ENCODE peak calls at places on chromosomes 6 and 20, in seven cellular contexts. One of them, this sample, is unnamed.

GRCh38 chr6:79824231-79824630 is 123.1 kb downstream of the ELOVL4 start:
- DNase-seq in astrocyte of the spinal cord: no peak
- DNase-seq in hepatocyte: no peak
- DNase-seq in adrenal gland: no peak
- DNase-seq in fibroblast of the aortic adventitia: no peak
- DNase-seq in cardiac muscle cell: no peak
- DNase-seq in HCT116: no peak
- DNase-seq in this sample: no peak

GRCh38 chr6:100658486-100658885 is 193.8 kb upstream of the SIM1 start:
- DNase-seq in astrocyte of the spinal cord: no peak
- DNase-seq in hepatocyte: no peak
- DNase-seq in adrenal gland: no peak
- DNase-seq in fibroblast of the aortic adventitia: no peak
- DNase-seq in cardiac muscle cell: no peak
- DNase-seq in HCT116: no peak
- DNase-seq in this sample: no peak

GRCh38 chr6:136077834-136078576 is 172.1 kb downstream of the MTFR2 start:
- DNase-seq in astrocyte of the spinal cord: peak; percentile 91
- DNase-seq in hepatocyte: no peak
- DNase-seq in adrenal gland: peak; percentile 46
- DNase-seq in fibroblast of the aortic adventitia: peak; percentile 100
- DNase-seq in cardiac muscle cell: peak; percentile 95
- DNase-seq in HCT116: no peak
- DNase-seq in this sample: no peak

GRCh38 chr6:16274519-16275229 is 36.3 kb downstream of the GMPR start:
- DNase-seq in astrocyte of the spinal cord: no peak
- DNase-seq in hepatocyte: no peak
- DNase-seq in adrenal gland: no peak
- DNase-seq in fibroblast of the aortic adventitia: no peak
- DNase-seq in cardiac muscle cell: no peak
- DNase-seq in HCT116: no peak
- DNase-seq in this sample: no peak

GRCh38 chr6:134317471-134318131 is at the start of gene SGK1:
- DNase-seq in astrocyte of the spinal cord: peak; percentile 56
- DNase-seq in hepatocyte: peak; percentile 43
- DNase-seq in adrenal gland: peak; percentile 53
- DNase-seq in fibroblast of the aortic adventitia: peak; percentile 62
- DNase-seq in cardiac muscle cell: peak; percentile 76
- DNase-seq in HCT116: no peak
- DNase-seq in this sample: no peak

GRCh38 chr20:57266251-57267157 is at the start of gene BMP7:
- DNase-seq in astrocyte of the spinal cord: peak; percentile 5
- DNase-seq in hepatocyte: peak; percentile 62
- DNase-seq in adrenal gland: no peak
- DNase-seq in fibroblast of the aortic adventitia: no peak
- DNase-seq in cardiac muscle cell: no peak
- DNase-seq in HCT116: no peak
- DNase-seq in this sample: peak; percentile 39

GRCh38 chr20:38063911-38064310 is 30.4 kb downstream of the RPRD1B start:
- DNase-seq in astrocyte of the spinal cord: no peak
- DNase-seq in hepatocyte: no peak
- DNase-seq in adrenal gland: no peak
- DNase-seq in fibroblast of the aortic adventitia: no peak
- DNase-seq in cardiac muscle cell: no peak
- DNase-seq in HCT116: no peak
- DNase-seq in this sample: peak; percentile 37

GRCh38 chr20:19944772-19945459 is 72.2 kb upstream of the NAA20 start:
- DNase-seq in astrocyte of the spinal cord: peak; percentile 81
- DNase-seq in hepatocyte: no peak
- DNase-seq in adrenal gland: no peak
- DNase-seq in fibroblast of the aortic adventitia: peak; percentile 85
- DNase-seq in cardiac muscle cell: peak; percentile 32
- DNase-seq in HCT116: no peak
- DNase-seq in this sample: peak; percentile 55

DNA sequence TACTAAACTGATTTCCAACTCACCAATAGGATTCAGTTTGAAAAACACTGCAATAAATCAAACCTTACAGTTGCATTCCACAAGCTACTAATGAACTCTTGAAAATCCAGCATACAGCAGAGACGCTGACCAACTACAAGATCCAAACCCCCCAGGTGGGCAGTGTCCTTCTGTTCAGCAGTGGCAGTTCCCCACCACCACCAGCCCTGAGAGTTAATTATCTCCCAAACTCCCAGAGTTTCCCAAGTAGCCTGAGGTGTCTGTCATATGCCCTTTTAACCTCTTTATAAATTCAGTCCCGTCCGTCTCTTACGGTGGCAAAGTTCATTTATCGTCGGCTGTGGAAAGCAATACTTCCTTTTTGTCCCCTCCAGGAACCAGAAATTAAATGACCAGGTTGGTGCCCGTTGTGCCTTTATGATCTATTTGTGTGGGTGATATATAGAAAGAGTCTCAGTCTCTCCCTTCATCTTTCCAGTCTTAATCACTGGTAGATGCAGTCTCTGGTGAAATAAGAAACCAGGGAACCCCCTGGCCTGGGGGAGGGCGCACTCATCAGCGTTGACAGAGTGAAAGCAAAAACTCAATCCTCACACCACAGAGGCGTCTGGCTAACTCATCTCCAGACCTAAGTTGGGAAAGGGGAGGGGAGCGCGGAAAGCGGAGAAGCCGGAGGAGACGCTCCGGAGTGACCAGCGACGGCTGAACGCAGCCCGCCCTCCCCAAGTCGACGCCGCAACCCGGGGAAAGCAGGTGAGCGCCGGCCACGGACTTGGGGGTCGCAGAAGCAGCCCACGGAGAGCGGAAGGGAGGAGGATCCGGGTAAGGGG is 717 bp downstream of the MRPL14 start:
- DNase-seq in astrocyte of the spinal cord: peak; percentile 80
- DNase-seq in hepatocyte: peak; percentile 77
- DNase-seq in adrenal gland: peak; percentile 50
- DNase-seq in fibroblast of the aortic adventitia: peak; percentile 67
- DNase-seq in cardiac muscle cell: peak; percentile 82
- DNase-seq in HCT116: no peak
- DNase-seq in this sample: peak; percentile 85
- TF ChIP-seq CTCF in astrocyte of the spinal cord: no peak
- TF ChIP-seq CTCF in hepatocyte: no peak
- TF ChIP-seq CTCF in adrenal gland: no peak
- TF ChIP-seq CTCF in fibroblast of the aortic adventitia: no peak
- TF ChIP-seq CTCF in cardiac muscle cell: no peak
- TF ChIP-seq CTCF in HCT116: no peak
- TF ChIP-seq CTCF in this sample: no peak

DNA sequence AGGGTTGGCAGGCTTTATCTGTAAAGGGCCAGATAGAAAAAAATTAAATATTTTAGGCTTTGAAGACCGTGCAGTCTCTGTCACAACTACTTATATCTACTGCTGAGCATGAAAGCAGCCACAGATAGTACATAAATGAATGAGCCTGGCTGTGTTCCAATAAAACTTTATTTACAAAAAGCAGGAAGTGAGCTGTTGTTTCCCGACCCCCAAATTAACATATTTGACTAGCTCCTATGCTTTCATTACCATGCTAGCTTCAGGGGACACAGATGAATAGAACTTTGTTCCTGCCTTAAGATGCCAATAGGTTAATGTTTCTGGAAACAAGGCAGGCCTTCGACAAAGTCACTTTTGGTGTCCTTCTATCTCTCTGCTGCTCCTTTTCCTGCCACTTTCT is 1058.0 kb upstream of the FLRT3 start:
- DNase-seq in astrocyte of the spinal cord: no peak
- DNase-seq in hepatocyte: no peak
- DNase-seq in adrenal gland: no peak
- DNase-seq in fibroblast of the aortic adventitia: no peak
- DNase-seq in cardiac muscle cell: no peak
- DNase-seq in HCT116: no peak
- DNase-seq in this sample: no peak
- TF ChIP-seq CTCF in astrocyte of the spinal cord: no peak
- TF ChIP-seq CTCF in hepatocyte: no peak
- TF ChIP-seq CTCF in adrenal gland: no peak
- TF ChIP-seq CTCF in fibroblast of the aortic adventitia: no peak
- TF ChIP-seq CTCF in cardiac muscle cell: no peak
- TF ChIP-seq CTCF in HCT116: no peak
- TF ChIP-seq CTCF in this sample: no peak

DNA sequence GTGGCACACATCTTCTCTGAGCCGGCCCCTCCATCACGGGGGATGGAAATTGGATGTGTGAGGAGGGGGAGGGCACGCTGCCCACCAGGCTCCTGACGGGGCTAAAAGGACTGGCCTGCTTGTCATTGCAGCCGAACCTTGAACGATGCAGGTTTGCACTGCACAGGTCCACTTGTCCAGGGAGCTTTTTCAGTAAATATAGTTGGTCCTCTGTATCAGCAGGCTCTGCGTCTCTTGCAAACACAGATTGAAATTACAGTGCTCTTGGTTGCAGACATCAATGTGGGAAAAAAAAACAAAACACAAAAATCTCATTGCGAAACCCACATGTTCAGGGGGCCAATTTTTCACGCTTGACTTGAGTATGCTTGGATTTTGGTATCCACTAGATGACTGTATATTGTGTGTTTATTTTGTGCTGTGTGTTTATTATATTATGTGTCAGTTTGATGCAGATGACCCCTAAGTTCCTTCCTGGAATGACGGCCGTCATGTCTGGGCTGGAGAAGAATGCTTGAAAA is 29.2 kb downstream of the ERMARD start:
- DNase-seq in astrocyte of the spinal cord: peak; percentile 63
- DNase-seq in hepatocyte: no peak
- DNase-seq in adrenal gland: no peak
- DNase-seq in fibroblast of the aortic adventitia: no peak
- DNase-seq in cardiac muscle cell: no peak
- DNase-seq in HCT116: no peak
- DNase-seq in this sample: no peak
- TF ChIP-seq CTCF in astrocyte of the spinal cord: no peak
- TF ChIP-seq CTCF in hepatocyte: no peak
- TF ChIP-seq CTCF in adrenal gland: no peak
- TF ChIP-seq CTCF in fibroblast of the aortic adventitia: no peak
- TF ChIP-seq CTCF in cardiac muscle cell: no peak
- TF ChIP-seq CTCF in HCT116: no peak
- TF ChIP-seq CTCF in this sample: no peak

GRCh38 chr20:6180531-6180930 is 57.7 kb upstream of the FERMT1 start:
- DNase-seq in astrocyte of the spinal cord: no peak
- DNase-seq in hepatocyte: no peak
- DNase-seq in adrenal gland: no peak
- DNase-seq in fibroblast of the aortic adventitia: no peak
- DNase-seq in cardiac muscle cell: no peak
- DNase-seq in HCT116: no peak
- DNase-seq in this sample: no peak

GRCh38 chr20:6178537-6178936 is 55.7 kb upstream of the FERMT1 start:
- DNase-seq in astrocyte of the spinal cord: peak; percentile 62
- DNase-seq in hepatocyte: peak; percentile 60
- DNase-seq in adrenal gland: no peak
- DNase-seq in fibroblast of the aortic adventitia: peak; percentile 63
- DNase-seq in cardiac muscle cell: peak; percentile 70
- DNase-seq in HCT116: peak; percentile 22
- DNase-seq in this sample: no peak

GRCh38 chr20:6185268-6185667 is 62.4 kb upstream of the FERMT1 start:
- DNase-seq in astrocyte of the spinal cord: no peak
- DNase-seq in hepatocyte: peak; percentile 11
- DNase-seq in adrenal gland: no peak
- DNase-seq in fibroblast of the aortic adventitia: no peak
- DNase-seq in cardiac muscle cell: peak; percentile 14
- DNase-seq in HCT116: no peak
- DNase-seq in this sample: no peak

DNA sequence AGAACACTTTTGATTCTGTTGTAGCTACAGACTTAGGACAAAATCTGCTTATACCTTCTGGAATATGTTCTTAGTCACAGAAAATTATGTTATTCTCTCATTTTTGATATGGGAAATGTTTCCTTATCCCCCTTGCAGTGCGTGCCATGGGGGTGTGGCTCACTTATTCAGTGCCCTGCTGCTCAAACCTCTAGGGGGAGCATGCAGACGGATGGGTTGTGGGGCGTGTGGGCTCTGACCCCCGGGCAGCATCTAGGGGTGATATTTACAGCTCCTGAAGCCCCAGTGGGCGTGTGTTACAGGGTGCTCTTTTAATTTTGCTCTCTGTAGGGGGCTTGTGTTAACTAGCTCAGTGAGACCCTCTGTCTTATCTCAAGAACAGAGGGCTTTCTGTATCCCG is 61.3 kb upstream of the FERMT1 start:
- DNase-seq in astrocyte of the spinal cord: no peak
- DNase-seq in hepatocyte: no peak
- DNase-seq in adrenal gland: no peak
- DNase-seq in fibroblast of the aortic adventitia: no peak
- DNase-seq in cardiac muscle cell: no peak
- DNase-seq in HCT116: no peak
- DNase-seq in this sample: no peak
- TF ChIP-seq CTCF in astrocyte of the spinal cord: no peak
- TF ChIP-seq CTCF in hepatocyte: no peak
- TF ChIP-seq CTCF in adrenal gland: no peak
- TF ChIP-seq CTCF in fibroblast of the aortic adventitia: no peak
- TF ChIP-seq CTCF in cardiac muscle cell: peak; percentile 19
- TF ChIP-seq CTCF in HCT116: peak; percentile 69
- TF ChIP-seq CTCF in this sample: peak; percentile 15

GRCh38 chr20:8667306-8667705 is 401.6 kb upstream of the PLCB4 start:
- DNase-seq in astrocyte of the spinal cord: no peak
- DNase-seq in hepatocyte: no peak
- DNase-seq in adrenal gland: no peak
- DNase-seq in fibroblast of the aortic adventitia: peak; percentile 71
- DNase-seq in cardiac muscle cell: peak; percentile 50
- DNase-seq in HCT116: no peak
- DNase-seq in this sample: no peak

GRCh38 chr20:8662433-8662954 is 406.4 kb upstream of the PLCB4 start:
- DNase-seq in astrocyte of the spinal cord: no peak
- DNase-seq in hepatocyte: no peak
- DNase-seq in adrenal gland: no peak
- DNase-seq in fibroblast of the aortic adventitia: no peak
- DNase-seq in cardiac muscle cell: no peak
- DNase-seq in HCT116: no peak
- DNase-seq in this sample: no peak

GRCh38 chr20:8661229-8662023 is 407.5 kb upstream of the PLCB4 start:
- DNase-seq in astrocyte of the spinal cord: no peak
- DNase-seq in hepatocyte: no peak
- DNase-seq in adrenal gland: no peak
- DNase-seq in fibroblast of the aortic adventitia: no peak
- DNase-seq in cardiac muscle cell: no peak
- DNase-seq in HCT116: no peak
- DNase-seq in this sample: no peak

GRCh38 chr20:8663424-8663823 is 405.5 kb upstream of the PLCB4 start:
- DNase-seq in astrocyte of the spinal cord: no peak
- DNase-seq in hepatocyte: no peak
- DNase-seq in adrenal gland: no peak
- DNase-seq in fibroblast of the aortic adventitia: no peak
- DNase-seq in cardiac muscle cell: no peak
- DNase-seq in HCT116: no peak
- DNase-seq in this sample: no peak

DNA sequence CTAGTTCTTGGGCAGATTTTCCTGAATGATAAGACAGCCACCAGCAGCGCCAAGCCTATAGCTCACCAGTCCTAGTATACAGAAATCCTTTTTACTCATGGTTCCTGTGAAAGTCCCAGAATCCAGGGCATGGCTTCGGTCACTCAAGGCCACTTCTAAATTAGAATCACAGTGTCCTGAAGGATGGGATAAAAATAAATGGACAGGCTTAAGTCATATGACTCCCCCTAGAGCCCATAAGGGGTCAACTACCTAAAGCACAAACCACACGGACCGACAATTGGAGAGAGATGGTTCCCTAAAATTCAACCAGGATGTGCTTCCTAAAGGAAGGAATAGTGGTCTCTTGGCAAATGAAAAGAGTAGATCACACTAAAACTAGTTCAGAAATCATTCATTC is 404.1 kb upstream of the PLCB4 start:
- DNase-seq in astrocyte of the spinal cord: no peak
- DNase-seq in hepatocyte: no peak
- DNase-seq in adrenal gland: no peak
- DNase-seq in fibroblast of the aortic adventitia: no peak
- DNase-seq in cardiac muscle cell: no peak
- DNase-seq in HCT116: peak; percentile 2
- DNase-seq in this sample: no peak
- TF ChIP-seq CTCF in astrocyte of the spinal cord: peak; percentile 14
- TF ChIP-seq CTCF in hepatocyte: no peak
- TF ChIP-seq CTCF in adrenal gland: no peak
- TF ChIP-seq CTCF in fibroblast of the aortic adventitia: no peak
- TF ChIP-seq CTCF in cardiac muscle cell: no peak
- TF ChIP-seq CTCF in HCT116: no peak
- TF ChIP-seq CTCF in this sample: no peak

GRCh38 chr6:103672169-103672568 is 1187.5 kb downstream of the HACE1 start:
- DNase-seq in astrocyte of the spinal cord: peak; percentile 45
- DNase-seq in hepatocyte: peak; percentile 10
- DNase-seq in adrenal gland: no peak
- DNase-seq in fibroblast of the aortic adventitia: no peak
- DNase-seq in cardiac muscle cell: no peak
- DNase-seq in HCT116: peak; percentile 16
- DNase-seq in this sample: no peak
- TF ChIP-seq CTCF in astrocyte of the spinal cord: peak; percentile 33
- TF ChIP-seq CTCF in hepatocyte: peak; percentile 38
- TF ChIP-seq CTCF in adrenal gland: peak; percentile 21
- TF ChIP-seq CTCF in fibroblast of the aortic adventitia: no peak
- TF ChIP-seq CTCF in cardiac muscle cell: no peak
- TF ChIP-seq CTCF in HCT116: peak; percentile 42
- TF ChIP-seq CTCF in this sample: no peak